ENCODE peak calls at places on chromosomes 6 and 20, in eight cellular contexts. I is adrenal gland, B is sigmoid colon, Q is heart left ventricle, M is breast epithelium, V is transverse colon, L is HepG2, T is esophagus squamous epithelium. J is an unnamed sample.

GRCh38 chr6:52657870-52658269 is 13.0 kb upstream of the TMEM14A start:
- DNase-seq in I (no peak), B (no peak), Q (no peak), M (no peak), V (no peak), L (no peak), T (no peak), J (no peak)

GRCh38 chr6:38058022-38058421 is 238.5 kb downstream of the ZFAND3 start:
- DNase-seq in I (no peak), B (no peak), Q (no peak), M (no peak), V (no peak), L (peak), T (no peak), J (peak)

GRCh38 chr6:102759415-102759814 is 1365.9 kb downstream of the GRIK2 start:
- DNase-seq in I (no peak), B (no peak), Q (no peak), M (no peak), V (no peak), L (no peak), T (no peak), J (no peak)

GRCh38 chr6:45044510-45045252 is 283.4 kb upstream of the RUNX2 start:
- DNase-seq in I (no peak), B (no peak), Q (no peak), M (no peak), V (no peak), L (no peak), T (no peak), J (no peak)

GRCh38 chr20:61135966-61136365 is 116.1 kb upstream of the CDH4 start:
- DNase-seq in I (no peak), B (no peak), Q (no peak), M (no peak), V (no peak), L (no peak), T (no peak), J (no peak)

GRCh38 chr6:28871335-28872156 is 52.2 kb downstream of the TRIM27 start:
- DNase-seq in I (no peak), B (no peak), Q (no peak), M (no peak), V (no peak), L (no peak), T (no peak), J (no peak)

GRCh38 chr6:24720604-24721460 is 1.9 kb upstream of the C6orf62 start:
- DNase-seq in I (peak), B (peak), Q (peak), M (peak), V (peak), L (peak), T (peak), J (peak)

GRCh38 chr6:121506761-121507754 is 71.6 kb downstream of the GJA1 start:
- DNase-seq in I (peak), B (no peak), Q (no peak), M (no peak), V (no peak), L (no peak), T (no peak), J (no peak)

GRCh38 chr6:72620866-72621242 is 1.0 kb upstream of the KCNQ5 start:
- DNase-seq in I (no peak), B (no peak), Q (no peak), M (no peak), V (no peak), L (no peak), T (no peak), J (no peak)

GRCh38 chr6:22350109-22350508 is 53.3 kb upstream of the PRL start:
- DNase-seq in I (no peak), B (no peak), Q (no peak), M (no peak), V (no peak), L (no peak), T (no peak), J (no peak)

GRCh38 chr6:94341173-94341572 is 921.8 kb upstream of the EPHA7 start:
- DNase-seq in I (no peak), B (no peak), Q (no peak), M (no peak), V (no peak), L (no peak), T (no peak), J (no peak)

GRCh38 chr20:57205625-57206219 is 60.7 kb downstream of the BMP7 start:
- DNase-seq in I (no peak), B (no peak), Q (no peak), M (no peak), V (no peak), L (no peak), T (no peak), J (peak)

GRCh38 chr6:14746139-14746837 is 499.6 kb upstream of the JARID2 start:
- DNase-seq in I (no peak), B (no peak), Q (no peak), M (no peak), V (no peak), L (no peak), T (no peak), J (no peak)

GRCh38 chr6:15770347-15771143 is 107.7 kb upstream of the DTNBP1 start:
- DNase-seq in I (peak), B (no peak), Q (no peak), M (no peak), V (no peak), L (no peak), T (no peak), J (no peak)

GRCh38 chr6:154921482-154921881 is 73.6 kb upstream of the TIAM2 start:
- DNase-seq in I (no peak), B (peak), Q (no peak), M (no peak), V (no peak), L (no peak), T (no peak), J (no peak)

GRCh38 chr20:50721881-50722281 is 9.5 kb upstream of the PARD6B start:
- DNase-seq in I (peak), B (peak), Q (no peak), M (no peak), V (no peak), L (no peak), T (no peak), J (no peak)

GRCh38 chr20:35320396-35321126 is 28.3 kb upstream of the FAM83C start:
- DNase-seq in I (no peak), B (no peak), Q (no peak), M (no peak), V (no peak), L (peak), T (no peak), J (no peak)

GRCh38 chr6:90184334-90185298 is 112.0 kb downstream of the BACH2 start:
- DNase-seq in I (no peak), B (no peak), Q (no peak), M (no peak), V (no peak), L (no peak), T (no peak), J (no peak)

GRCh38 chr6:25369450-25370086 is 90.4 kb downstream of the CARMIL1 start:
- DNase-seq in I (no peak), B (no peak), Q (no peak), M (no peak), V (peak), L (peak), T (no peak), J (no peak)

GRCh38 chr6:142881771-142882170 is 63.2 kb downstream of the HIVEP2 start:
- DNase-seq in I (no peak), B (no peak), Q (no peak), M (no peak), V (no peak), L (no peak), T (no peak), J (no peak)

GRCh38 chr6:24522090-24522820 is 27.5 kb downstream of the ALDH5A1 start:
- DNase-seq in I (no peak), B (no peak), Q (no peak), M (no peak), V (no peak), L (no peak), T (no peak), J (no peak)

GRCh38 chr20:48931527-48932374 is 10.2 kb downstream of the ARFGEF2 start:
- DNase-seq in I (no peak), B (no peak), Q (no peak), M (no peak), V (no peak), L (no peak), T (no peak), J (no peak)

GRCh38 chr6:4687989-4688947 is 87.9 kb upstream of the CDYL start:
- DNase-seq in I (peak), B (no peak), Q (no peak), M (no peak), V (no peak), L (no peak), T (no peak), J (peak)

GRCh38 chr6:126531840-126532239 is 191.9 kb downstream of the CENPW start:
- DNase-seq in I (no peak), B (no peak), Q (no peak), M (no peak), V (no peak), L (no peak), T (no peak), J (no peak)

GRCh38 chr20:48460681-48461080 is 367.1 kb downstream of the PREX1 start:
- DNase-seq in I (no peak), B (peak), Q (no peak), M (peak), V (no peak), L (no peak), T (no peak), J (no peak)

GRCh38 chr6:159801935-159802334 is 1.9 kb downstream of the PNLDC1 start:
- DNase-seq in I (no peak), B (no peak), Q (no peak), M (no peak), V (no peak), L (no peak), T (no peak), J (no peak)

GRCh38 chr20:7843613-7844012 is 96.6 kb downstream of the HAO1 start:
- DNase-seq in I (no peak), B (peak), Q (no peak), M (no peak), V (no peak), L (no peak), T (no peak), J (no peak)

GRCh38 chr6:48117246-48117645 is 6.2 kb upstream of the PTCHD4 start:
- DNase-seq in I (no peak), B (no peak), Q (no peak), M (no peak), V (no peak), L (no peak), T (no peak), J (no peak)

GRCh38 chr20:33169176-33169794 is 1.3 kb downstream of the BPIFA2 start:
- DNase-seq in I (no peak), B (no peak), Q (no peak), M (no peak), V (no peak), L (peak), T (no peak), J (no peak)

GRCh38 chr20:8602389-8603116 is 466.3 kb upstream of the PLCB4 start:
- DNase-seq in I (no peak), B (no peak), Q (no peak), M (no peak), V (no peak), L (no peak), T (no peak), J (no peak)

GRCh38 chr6:55985309-55985708 is 109.9 kb upstream of the BMP5 start:
- DNase-seq in I (no peak), B (no peak), Q (no peak), M (no peak), V (no peak), L (no peak), T (no peak), J (no peak)

GRCh38 chr6:152461556-152461955 is 175.6 kb downstream of the SYNE1 start:
- DNase-seq in I (no peak), B (no peak), Q (no peak), M (no peak), V (no peak), L (no peak), T (no peak), J (no peak)

GRCh38 chr6:166627875-166628849 is 1.1 kb upstream of the RPS6KA2 start:
- DNase-seq in I (peak), B (peak), Q (peak), M (peak), V (peak), L (peak), T (peak), J (peak)

GRCh38 chr6:158784505-158784904 is 34.7 kb downstream of the EZR start:
- DNase-seq in I (peak), B (no peak), Q (no peak), M (no peak), V (no peak), L (no peak), T (no peak), J (peak)

GRCh38 chr6:48069280-48069679 is 41.7 kb downstream of the PTCHD4 start:
- DNase-seq in I (no peak), B (no peak), Q (no peak), M (no peak), V (no peak), L (no peak), T (no peak), J (peak)

GRCh38 chr6:34151321-34152041 is 5.6 kb upstream of the GRM4 start:
- DNase-seq in I (no peak), B (peak), Q (peak), M (peak), V (no peak), L (no peak), T (no peak), J (no peak)

GRCh38 chr20:20668639-20669038 is 43.8 kb downstream of the RALGAPA2 start:
- DNase-seq in I (no peak), B (no peak), Q (no peak), M (no peak), V (no peak), L (no peak), T (no peak), J (no peak)

GRCh38 chr6:156109713-156110112 is 654.1 kb upstream of the NOX3 start:
- DNase-seq in I (no peak), B (no peak), Q (no peak), M (no peak), V (no peak), L (no peak), T (no peak), J (no peak)

GRCh38 chr6:19869464-19869863 is 32.3 kb downstream of the ID4 start:
- DNase-seq in I (no peak), B (no peak), Q (no peak), M (no peak), V (no peak), L (peak), T (no peak), J (no peak)

GRCh38 chr20:31720486-31721407 is 1.9 kb downstream of the BCL2L1 start:
- DNase-seq in I (no peak), B (no peak), Q (no peak), M (no peak), V (peak), L (peak), T (no peak), J (no peak)

GRCh38 chr20:31721408-31722332 is 998 bp downstream of the BCL2L1 start:
- DNase-seq in I (no peak), B (no peak), Q (peak), M (no peak), V (peak), L (no peak), T (no peak), J (no peak)

GRCh38 chr20:31723282-31724078 is 812 bp upstream of the BCL2L1 start:
- DNase-seq in I (peak), B (peak), Q (peak), M (peak), V (peak), L (peak), T (peak), J (peak)

GRCh38 chr20:31719644-31720485 is 2.8 kb downstream of the BCL2L1 start:
- DNase-seq in I (no peak), B (no peak), Q (no peak), M (no peak), V (peak), L (peak), T (no peak), J (peak)

GRCh38 chr20:31722388-31723281 is at the start of gene BCL2L1:
- DNase-seq in I (peak), B (peak), Q (peak), M (peak), V (peak), L (peak), T (no peak), J (peak)
- TF ChIP-seq POLR2A in I (peak), B (peak), Q (no peak), M (peak), V (peak), L (peak), T (peak), J (peak)

GRCh38 chr6:2270049-2270448 is 24.6 kb upstream of the GMDS start:
- DNase-seq in I (no peak), B (no peak), Q (no peak), M (no peak), V (no peak), L (no peak), T (no peak), J (no peak)

GRCh38 chr6:2266031-2266430 is 20.6 kb upstream of the GMDS start:
- DNase-seq in I (no peak), B (no peak), Q (no peak), M (no peak), V (no peak), L (no peak), T (no peak), J (no peak)

GRCh38 chr6:2263896-2264295 is 18.5 kb upstream of the GMDS start:
- DNase-seq in I (no peak), B (no peak), Q (no peak), M (no peak), V (no peak), L (no peak), T (no peak), J (no peak)

GRCh38 chr6:2264932-2265331 is 19.5 kb upstream of the GMDS start:
- DNase-seq in I (no peak), B (no peak), Q (no peak), M (no peak), V (no peak), L (no peak), T (no peak), J (no peak)

GRCh38 chr6:2266845-2267244 is 21.4 kb upstream of the GMDS start:
- DNase-seq in I (no peak), B (no peak), Q (no peak), M (no peak), V (no peak), L (no peak), T (no peak), J (no peak)
- TF ChIP-seq POLR2A in I (no peak), B (no peak), Q (no peak), M (no peak), V (no peak), L (no peak), T (no peak), J (no peak)

GRCh38 chr6:107670792-107671199 is 153.3 kb downstream of the SCML4 start:
- DNase-seq in I (peak), B (peak), Q (no peak), M (no peak), V (peak), L (no peak), T (no peak), J (peak)

GRCh38 chr6:107665386-107665785 is 158.7 kb downstream of the SCML4 start:
- DNase-seq in I (no peak), B (no peak), Q (no peak), M (no peak), V (no peak), L (no peak), T (no peak), J (no peak)

GRCh38 chr6:107667790-107668189 is 156.3 kb downstream of the SCML4 start:
- DNase-seq in I (no peak), B (no peak), Q (no peak), M (no peak), V (no peak), L (no peak), T (no peak), J (no peak)

GRCh38 chr6:107666084-107666981 is 157.8 kb downstream of the SCML4 start:
- DNase-seq in I (no peak), B (no peak), Q (no peak), M (no peak), V (no peak), L (peak), T (no peak), J (no peak)

GRCh38 chr6:107668826-107669474 is 155.2 kb downstream of the SCML4 start:
- DNase-seq in I (no peak), B (no peak), Q (no peak), M (no peak), V (no peak), L (no peak), T (no peak), J (no peak)
- TF ChIP-seq POLR2A in I (no peak), B (no peak), Q (no peak), M (no peak), V (no peak), L (no peak), T (no peak), J (no peak)

GRCh38 chr20:58877374-58878360 is 25.2 kb downstream of the GNAS start:
- DNase-seq in I (no peak), B (no peak), Q (no peak), M (no peak), V (no peak), L (no peak), T (no peak), J (no peak)
- TF ChIP-seq POLR2A in I (no peak), B (no peak), Q (no peak), M (no peak), V (no peak), L (no peak), T (no peak), J (no peak)

GRCh38 chr6:26537846-26538571 is at the start of gene HMGN4:
- DNase-seq in I (peak), B (peak), Q (peak), M (peak), V (peak), L (peak), T (no peak), J (peak)
- TF ChIP-seq POLR2A in I (peak), B (peak), Q (no peak), M (peak), V (peak), L (peak), T (peak), J (peak)

J was measured in H54.